ENCODE peak calls at places on chromosomes 2 and 18, in five cellular contexts. M is mucosa of descending colon, C is uterus, W is foreskin fibroblast, Y is pancreas. H is an unnamed sample.

GRCh38 chr2:98763209-98763951 is 32.4 kb upstream of the MGAT4A start:
- DNase-seq in M (no peak), C (no peak), W (no peak), Y (no peak), H (no peak)

GRCh38 chr2:227653419-227653818 is 13.2 kb upstream of the SCYGR5 start:
- DNase-seq in M (no peak), C (no peak), W (peak; percentile 84), Y (no peak), H (no peak)

GRCh38 chr2:149716687-149717086 is 129.1 kb upstream of the MMADHC start:
- DNase-seq in M (no peak), C (no peak), W (no peak), Y (no peak), H (no peak)

GRCh38 chr2:29865512-29865911 is 55.9 kb downstream of the ALK start:
- DNase-seq in M (no peak), C (no peak), W (no peak), Y (no peak), H (no peak)

GRCh38 chr2:239190921-239191885 is 209.6 kb downstream of the HDAC4 start:
- DNase-seq in M (peak; percentile 25), C (peak; percentile 10), W (no peak), Y (peak; percentile 12), H (peak; percentile 42)

GRCh38 chr2:177525351-177525750 is 132.8 kb downstream of the AGPS start:
- DNase-seq in M (no peak), C (no peak), W (no peak), Y (no peak), H (no peak)

GRCh38 chr2:200056105-200056504 is 100.7 kb downstream of the MAIP1 start:
- DNase-seq in M (no peak), C (no peak), W (peak; percentile 2), Y (no peak), H (no peak)

GRCh38 chr18:58205087-58205779 is 161.2 kb downstream of the NEDD4L start:
- DNase-seq in M (no peak), C (peak; percentile 57), W (peak; percentile 90), Y (no peak), H (peak; percentile 51)

GRCh38 chr18:44737623-44738022 is 56.9 kb downstream of the SETBP1 start:
- DNase-seq in M (no peak), C (peak; percentile 65), W (no peak), Y (no peak), H (no peak)

GRCh38 chr2:95271381-95271971 is 2.8 kb upstream of the PROM2 start:
- DNase-seq in M (peak; percentile 42), C (no peak), W (no peak), Y (no peak), H (no peak)

GRCh38 chr2:168749264-168749663 is 53.2 kb upstream of the NOSTRIN start:
- DNase-seq in M (no peak), C (no peak), W (no peak), Y (no peak), H (no peak)

GRCh38 chr2:119066272-119066804 is 92.2 kb downstream of the C1QL2 start:
- DNase-seq in M (no peak), C (no peak), W (peak; percentile 3), Y (no peak), H (no peak)

GRCh38 chr18:61606759-61607158 is 273.5 kb downstream of the CDH20 start:
- DNase-seq in M (peak; percentile 60), C (peak; percentile 77), W (peak; percentile 95), Y (peak; percentile 19), H (peak; percentile 84)

GRCh38 chr18:61605376-61606067 is 272.3 kb downstream of the CDH20 start:
- DNase-seq in M (no peak), C (no peak), W (no peak), Y (no peak), H (no peak)

GRCh38 chr18:61609131-61609530 is 275.9 kb downstream of the CDH20 start:
- DNase-seq in M (no peak), C (no peak), W (no peak), Y (no peak), H (no peak)

GRCh38 chr18:61608306-61608705 is 275.1 kb downstream of the CDH20 start:
- DNase-seq in M (no peak), C (no peak), W (no peak), Y (no peak), H (no peak)

DNA sequence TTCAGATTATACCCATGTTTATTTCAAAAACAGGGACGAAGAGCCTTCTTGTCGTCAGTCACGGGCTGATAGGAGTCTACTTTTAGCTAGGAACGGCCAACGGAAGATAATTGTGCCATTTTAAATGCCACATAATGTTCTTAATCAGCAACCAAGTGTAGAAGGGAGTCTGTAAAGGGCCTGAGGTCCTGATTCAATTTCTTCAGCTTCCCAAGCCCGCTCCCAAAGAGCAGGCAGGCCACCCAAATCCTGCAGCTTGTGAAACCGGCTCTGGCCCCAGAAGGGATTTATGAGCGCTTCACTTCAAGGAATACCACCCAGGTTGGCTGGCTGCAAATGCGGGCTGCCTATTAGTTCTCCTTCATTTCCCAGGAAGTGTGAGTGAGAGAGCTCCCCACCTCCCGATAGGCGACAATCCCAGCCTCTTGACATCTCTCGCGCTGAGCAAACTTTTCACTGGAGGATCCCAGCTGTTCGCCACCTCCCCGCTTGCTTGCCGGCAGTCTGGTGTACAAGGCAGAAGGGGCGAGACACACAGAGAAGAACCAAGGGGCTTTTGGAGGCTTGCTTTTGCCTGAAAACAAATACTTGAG is 272.9 kb downstream of the CDH20 start:
- DNase-seq in M (peak; percentile 41), C (peak; percentile 25), W (peak; percentile 52), Y (no peak), H (peak; percentile 14)
- H3K4me3 ChIP-seq in M (no peak overlapping the region), C (no peak overlapping the region), W (peak overlapping the region; percentile 48), Y (no peak overlapping the region), H (no peak overlapping the region)

GRCh38 chr2:235005023-235005422 is 53.2 kb downstream of the SH3BP4 start:
- DNase-seq in M (no peak), C (no peak), W (no peak), Y (no peak), H (no peak)

GRCh38 chr2:235006986-235007385 is 55.2 kb downstream of the SH3BP4 start:
- DNase-seq in M (no peak), C (no peak), W (no peak), Y (no peak), H (no peak)

GRCh38 chr2:235004289-235004903 is 52.6 kb downstream of the SH3BP4 start:
- DNase-seq in M (no peak), C (no peak), W (no peak), Y (no peak), H (no peak)

GRCh38 chr2:235006461-235006860 is 54.6 kb downstream of the SH3BP4 start:
- DNase-seq in M (no peak), C (no peak), W (no peak), Y (no peak), H (no peak)

DNA sequence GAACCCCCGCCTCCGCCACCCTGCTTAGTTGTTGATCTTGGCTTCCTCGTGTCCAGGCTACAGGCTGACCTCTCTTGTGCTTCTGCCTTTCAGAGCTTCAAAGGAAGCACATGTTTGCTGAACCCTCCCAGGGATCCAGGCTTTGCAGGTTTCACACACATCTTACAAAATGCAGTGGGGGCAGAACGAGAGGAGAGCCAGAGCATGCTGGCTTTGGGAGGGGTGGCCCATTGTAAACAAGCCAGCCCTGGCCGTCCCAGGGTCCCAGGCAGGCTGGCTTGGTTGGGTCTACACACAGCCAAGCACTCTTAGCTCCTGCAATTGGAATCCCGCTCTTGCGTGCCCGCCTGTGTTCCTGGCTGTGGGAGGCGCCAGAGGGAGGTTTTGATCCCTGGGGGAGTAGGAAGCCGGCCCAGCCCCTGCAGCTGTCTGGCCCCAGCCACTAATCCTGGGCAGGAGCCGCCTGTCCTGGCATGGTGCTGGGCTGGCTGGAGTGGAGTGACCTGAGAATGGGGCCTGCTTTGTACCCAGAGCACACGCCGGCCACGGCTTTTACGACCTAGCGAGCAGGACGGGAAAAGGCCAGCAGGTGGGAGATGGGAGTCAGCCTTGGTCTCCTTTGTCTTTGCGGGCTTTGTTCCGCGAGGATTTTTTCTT is 53.9 kb downstream of the SH3BP4 start:
- DNase-seq in M (peak; percentile 76), C (peak; percentile 37), W (no peak), Y (peak; percentile 85), H (no peak)
- TF ChIP-seq CTCF in M (no peak), C (no peak), W (no peak), Y (peak; percentile 12), H (no peak)

GRCh38 chr2:235776531-235776930 is 282.7 kb downstream of the AGAP1 start:
- DNase-seq in M (no peak), C (no peak), W (no peak), Y (peak; percentile 7), H (no peak)
- H3K4me3 ChIP-seq in M (no peak overlapping the region), C (no peak overlapping the region), W (no peak overlapping the region), Y (no peak overlapping the region), H (no peak overlapping the region)

GRCh38 chr2:222561817-222562424 is 94.0 kb downstream of the FARSB start:
- DNase-seq in M (no peak), C (peak; percentile 61), W (peak; percentile 71), Y (peak; percentile 29), H (peak; percentile 61)
- TF ChIP-seq CTCF in M (no peak), C (peak; percentile 67), W (peak; percentile 73), Y (no peak), H (peak; percentile 76)

GRCh38 chr2:68366083-68366560 is 1.0 kb downstream of the PLEK start:
- DNase-seq in M (no peak), C (no peak), W (no peak), Y (no peak), H (no peak)
- H3K4me3 ChIP-seq in M (no peak overlapping the region), C (no peak overlapping the region), W (no peak overlapping the region), Y (no peak overlapping the region), H (peak overlapping the region; percentile 23)

DNA sequence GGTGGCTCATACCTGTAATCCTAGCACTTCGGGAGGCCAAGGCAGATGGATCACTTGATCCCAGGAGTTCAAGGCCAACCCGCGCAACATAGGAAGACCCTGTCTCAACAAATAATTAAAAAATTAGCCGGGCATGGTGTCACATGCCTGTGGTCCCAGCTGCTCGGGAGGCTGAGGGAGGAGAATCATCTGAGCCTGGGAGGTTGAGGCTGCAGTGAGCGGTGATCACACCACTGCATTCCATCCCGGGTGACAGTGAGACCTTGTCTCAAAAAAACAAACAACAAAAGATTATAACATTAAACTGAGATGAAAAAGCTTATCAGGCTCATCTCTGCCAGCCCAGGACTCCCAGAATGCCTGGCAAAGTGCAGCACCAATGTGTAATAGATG is 50.5 kb downstream of the PAPOLG start:
- DNase-seq in M (no peak), C (no peak), W (no peak), Y (no peak), H (no peak)
- TF ChIP-seq CTCF in M (no peak), C (no peak), W (no peak), Y (no peak), H (no peak)

H was measured in adrenal gland.